ENCODE peak calls at places on chromosomes 3 and 15, in eight cellular contexts. C is hippocampal formation; Q is H7; G is stimulated activated CD4-positive, alpha-beta T cell treated with anti-CD3 and anti-CD28 coated beads, Interleukin-2, amount 100 ng/mL, for 48 hours; J is endothelial cell; D is fibroblast of mammary gland; H is ovary; O is CD8-positive, alpha-beta memory T cell. Y is an unnamed sample.

GRCh38 chr3:127342735-127343134 is 54.9 kb upstream of the PRR20G start:
- DNase-seq in O (no peak), J (no peak), C (no peak), Q (peak), H (no peak), G (no peak), D (no peak), Y (peak)

GRCh38 chr3:120557115-120557514 is 39.0 kb upstream of the NDUFB4 start:
- DNase-seq in C (no peak), H (no peak), D (no peak), Q (no peak), J (no peak), G (no peak), O (no peak), Y (no peak)

GRCh38 chr15:70854669-70854976 is 666 bp upstream of the LARP6 start:
- DNase-seq in Q (no peak), O (no peak), D (peak), G (no peak), H (peak), J (no peak), C (no peak), Y (no peak)

GRCh38 chr3:32857921-32858320 is 40.1 kb downstream of the TRIM71 start:
- DNase-seq in H (no peak), O (no peak), G (no peak), D (no peak), C (no peak), Q (no peak), J (no peak), Y (no peak)

GRCh38 chr15:101209285-101209821 is 42.5 kb downstream of the CHSY1 start:
- DNase-seq in O (no peak), Q (no peak), H (no peak), C (no peak), J (no peak), D (no peak), G (no peak), Y (no peak)

GRCh38 chr3:194095464-194095863 is 40.5 kb upstream of the HES1 start:
- DNase-seq in D (no peak), G (no peak), O (no peak), J (peak), H (peak), Q (no peak), C (no peak), Y (no peak)

GRCh38 chr15:27059610-27060202 is 88.7 kb downstream of the GABRG3 start:
- DNase-seq in C (peak), G (peak), O (no peak), H (no peak), J (peak), Q (peak), D (peak), Y (peak)

GRCh38 chr3:38353151-38353550 is 6.6 kb downstream of the XYLB start:
- DNase-seq in J (no peak), D (peak), H (no peak), Q (no peak), G (no peak), O (no peak), C (no peak), Y (no peak)

GRCh38 chr3:48634661-48635221 is 520 bp downstream of the SLC26A6 start:
- DNase-seq in O (peak), C (no peak), H (peak), D (peak), Q (peak), J (peak), G (peak), Y (peak)

GRCh38 chr15:63402498-63403253 is 21.0 kb upstream of the CA12 start:
- DNase-seq in H (no peak), O (no peak), G (no peak), Q (peak), J (no peak), D (peak), C (no peak), Y (peak)

GRCh38 chr3:48639944-48640606 is 4.8 kb upstream of the SLC26A6 start:
- DNase-seq in J (no peak), C (no peak), G (no peak), O (no peak), H (no peak), D (no peak), Q (no peak), Y (no peak)

GRCh38 chr3:57006949-57007419 is 53.5 kb upstream of the SPATA12 start:
- DNase-seq in J (peak), Q (peak), G (no peak), C (no peak), D (peak), H (no peak), O (no peak), Y (peak)